ENCODE peak calls at places on chromosomes 11 and 22, in four cellular contexts. E, T, P and Y are unnamed samples. For H3K79me2, the result is how much of the 10 kb centered on the place peaks cover.

GRCh38 chr11:100525635-100526034 is 161.5 kb upstream of the ARHGAP42 start:
- DNase-seq in T (no peak), P (no peak), E (peak), Y (no peak)

GRCh38 chr22:41528132-41528766 is 16.0 kb downstream of the POLR3H start:
- DNase-seq in P (no peak), E (no peak), T (no peak), Y (no peak)

GRCh38 chr22:40441761-40442364 is 71.5 kb downstream of the SGSM3 start:
- DNase-seq in T (no peak), E (no peak), P (no peak), Y (no peak)

GRCh38 chr22:17672417-17672991 is 33.9 kb downstream of the BCL2L13 start:
- DNase-seq in P (no peak), E (no peak), T (no peak), Y (no peak)

GRCh38 chr11:68852628-68853027 is 10.9 kb upstream of the CPT1A start:
- DNase-seq in T (no peak), P (no peak), E (no peak), Y (no peak)

GRCh38 chr22:44916281-44917231 is 93.2 kb downstream of the PHF21B start:
- DNase-seq in P (no peak), T (no peak), E (no peak), Y (no peak)

GRCh38 chr11:15346907-15347306 is 232.2 kb downstream of the INSC start:
- DNase-seq in E (no peak), T (no peak), P (no peak), Y (no peak)

GRCh38 chr11:74694536-74694935 is 36.7 kb downstream of the CHRDL2 start:
- DNase-seq in E (no peak), P (no peak), T (no peak), Y (no peak)

GRCh38 chr11:46015941-46016340 is 93.5 kb downstream of the LARGE2 start:
- DNase-seq in P (no peak), T (no peak), E (no peak), Y (no peak)

GRCh38 chr11:129275825-129276224 is 83.7 kb upstream of the ARHGAP32 start:
- DNase-seq in T (no peak), P (no peak), E (no peak), Y (no peak)

GRCh38 chr11:27401760-27402316 is 38.8 kb upstream of the CCDC34 start:
- DNase-seq in P (no peak), E (no peak), T (no peak), Y (peak)

GRCh38 chr11:124740277-124740882 is 638 bp downstream of the NRGN start:
- DNase-seq in P (no peak), E (no peak), T (no peak), Y (no peak)

GRCh38 chr11:124738713-124739478 is 846 bp upstream of the NRGN start:
- DNase-seq in P (no peak), T (no peak), E (no peak), Y (no peak)

GRCh38 chr11:124736738-124737137 is 3.0 kb upstream of the NRGN start:
- DNase-seq in T (no peak), P (no peak), E (no peak), Y (no peak)

GRCh38 chr11:124739479-124740276 is at the start of gene NRGN:
- DNase-seq in P (no peak), T (peak), E (peak), Y (peak)

GRCh38 chr11:124737638-124738293 is 2.0 kb upstream of the NRGN start:
- DNase-seq in T (no peak), P (no peak), E (no peak), Y (no peak)
- TF ChIP-seq HDAC2 in T (no peak), P (no peak), E (no peak), Y (no peak)

GRCh38 chr11:13434247-13435205 is 28.5 kb downstream of the BTBD10 start:
- DNase-seq in E (no peak), P (no peak), T (no peak), Y (no peak)
- H3K79me2 ChIP-seq in E (under half), P (under half), T (under half), Y (under half)

GRCh38 chr11:12110714-12111481 is 508 bp downstream of the MICAL2 start:
- DNase-seq in P (no peak), T (no peak), E (peak), Y (no peak)
- TF ChIP-seq HDAC2 in P (no peak), T (no peak), E (no peak), Y (no peak)

GRCh38 chr11:117998201-117998579 is 12.0 kb downstream of the IL10RA start:
- DNase-seq in E (no peak), P (peak), T (no peak), Y (no peak)

GRCh38 chr11:118000850-118001228 is 14.6 kb downstream of the IL10RA start:
- DNase-seq in T (no peak), P (no peak), E (no peak), Y (no peak)

GRCh38 chr11:117998664-117999353 is 12.6 kb downstream of the IL10RA start:
- DNase-seq in T (no peak), P (no peak), E (no peak), Y (no peak)

GRCh38 chr11:118000067-118000849 is 14.1 kb downstream of the IL10RA start:
- DNase-seq in E (no peak), T (no peak), P (no peak), Y (no peak)

GRCh38 chr11:117999354-117999993 is 13.3 kb downstream of the IL10RA start:
- DNase-seq in E (no peak), P (no peak), T (no peak), Y (no peak)
- H3K79me2 ChIP-seq in E (under half), P (under half), T (under half), Y (under half)

DNA sequence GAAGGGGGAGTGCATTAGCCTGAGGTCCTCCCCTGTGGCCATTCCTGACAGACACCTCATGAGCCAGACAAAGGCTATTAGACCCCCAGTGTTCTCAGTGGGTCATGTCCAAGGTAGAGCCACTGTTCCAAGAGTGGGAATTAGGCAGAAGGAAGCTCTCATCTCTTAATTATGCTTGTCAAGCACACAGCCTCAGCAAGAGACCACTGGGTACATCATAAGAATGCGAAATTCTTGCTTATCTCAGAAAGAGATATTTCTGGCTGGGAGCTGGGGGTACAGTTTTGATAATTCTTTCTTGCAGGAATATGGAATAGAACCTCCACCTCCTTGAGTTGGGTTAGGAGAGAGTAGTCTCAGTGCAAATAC is 1280.0 kb upstream of the CNTN5 start:
- DNase-seq in E (no peak), T (no peak), P (no peak), Y (no peak)
- TF ChIP-seq HDAC2 in E (no peak), T (no peak), P (no peak), Y (no peak)

GRCh38 chr22:30079952-30080533 is at the start of gene HORMAD2:
- DNase-seq in T (no peak), P (no peak), E (peak), Y (no peak)

GRCh38 chr22:30086496-30086895 is 6.2 kb downstream of the HORMAD2 start:
- DNase-seq in E (no peak), T (no peak), P (no peak), Y (no peak)

GRCh38 chr22:30078320-30079311 is 1.6 kb upstream of the HORMAD2 start:
- DNase-seq in E (no peak), P (peak), T (no peak), Y (no peak)

GRCh38 chr22:30077279-30077678 is 3.0 kb upstream of the HORMAD2 start:
- DNase-seq in P (no peak), T (no peak), E (no peak), Y (peak)

GRCh38 chr22:30080805-30081204 is 541 bp downstream of the HORMAD2 start:
- DNase-seq in P (no peak), E (no peak), T (no peak), Y (no peak)
- H3K79me2 ChIP-seq in P (under half), E (under half), T (under half), Y (under half)